ENCODE peak calls at places on chromosome 13, in four cellular contexts. I, B, Q and Y are unnamed samples.
A peak's percentile ranks its signal among the peaks of the same experiment; 100 is the strongest.

GRCh38 chr13:61414686-61415664 is 674 bp downstream of the PCDH20 start:
- DNase-seq in B (no peak), I (no peak), Q (no peak), Y (peak; percentile 4)

GRCh38 chr13:32471187-32471922 is 43.4 kb upstream of the N4BP2L1 start:
- DNase-seq in Q (no peak), B (peak; percentile 52), I (peak; percentile 67), Y (no peak)

GRCh38 chr13:87259479-87260083 is 411.6 kb upstream of the SLITRK5 start:
- DNase-seq in I (no peak), B (no peak), Q (no peak), Y (no peak)

GRCh38 chr13:20360835-20361412 is 128.8 kb upstream of the GJB6 start:
- DNase-seq in B (no peak), I (no peak), Q (no peak), Y (no peak)

GRCh38 chr13:25187596-25187995 is 15.5 kb upstream of the AMER2 start:
- DNase-seq in B (no peak), Q (no peak), I (no peak), Y (no peak)

GRCh38 chr13:35388979-35389378 is 87.5 kb downstream of the MAB21L1 start:
- DNase-seq in B (no peak), I (peak; percentile 3), Q (no peak), Y (peak; percentile 87)

GRCh38 chr13:98308525-98308911 is 131.4 kb upstream of the RNF113B start:
- DNase-seq in Q (no peak), I (no peak), B (no peak), Y (no peak)

GRCh38 chr13:102978168-102978567 is 88.0 kb downstream of the SLC10A2 start:
- DNase-seq in B (no peak), Q (no peak), I (no peak), Y (no peak)

GRCh38 chr13:22027561-22027960 is 356.7 kb downstream of the FGF9 start:
- DNase-seq in Q (no peak), I (no peak), B (no peak), Y (no peak)

GRCh38 chr13:112821340-112822055 is 131.7 kb downstream of the ATP11A start:
- DNase-seq in B (no peak), I (peak; percentile 9), Q (no peak), Y (no peak)

GRCh38 chr13:70370924-70371323 is 262.7 kb upstream of the KLHL1 start:
- DNase-seq in Q (no peak), I (no peak), B (no peak), Y (no peak)

GRCh38 chr13:92460479-92460878 is 766.1 kb upstream of the GPC6 start:
- DNase-seq in B (no peak), I (no peak), Q (no peak), Y (no peak)

GRCh38 chr13:105665284-105665683 is 870.2 kb downstream of the EFNB2 start:
- DNase-seq in Q (no peak), B (no peak), I (peak; percentile 54), Y (no peak)

GRCh38 chr13:57666554-57666953 is 35.0 kb downstream of the PCDH17 start:
- DNase-seq in B (no peak), Q (no peak), I (no peak), Y (no peak)

GRCh38 chr13:38900188-38900587 is 90.4 kb downstream of the STOML3 start:
- DNase-seq in Q (no peak), B (peak; percentile 7), I (no peak), Y (no peak)

GRCh38 chr13:21111546-21111945 is 50.2 kb upstream of the LATS2 start:
- DNase-seq in Q (no peak), B (no peak), I (no peak), Y (no peak)

GRCh38 chr13:113393572-113394503 is 29.9 kb upstream of the GRTP1 start:
- DNase-seq in Q (peak; percentile 1), I (peak; percentile 59), B (peak; percentile 78), Y (peak; percentile 61)

GRCh38 chr13:65926750-65927171 is 1303.4 kb downstream of the PCDH9 start:
- DNase-seq in I (no peak), Q (no peak), B (peak; percentile 3), Y (no peak)

GRCh38 chr13:107531816-107532215 is 683.5 kb downstream of the LIG4 start:
- DNase-seq in B (no peak), Q (no peak), I (no peak), Y (no peak)

GRCh38 chr13:32165791-32166190 is 134.2 kb downstream of the FRY start:
- DNase-seq in Q (no peak), B (no peak), I (no peak), Y (no peak)

GRCh38 chr13:103663996-103664395 is 597.8 kb upstream of the SLC10A2 start:
- DNase-seq in I (no peak), B (no peak), Q (no peak), Y (no peak)

GRCh38 chr13:41603917-41604316 is 146.6 kb downstream of the RGCC start:
- DNase-seq in Q (no peak), I (peak; percentile 78), B (peak; percentile 12), Y (peak; percentile 69)

GRCh38 chr13:26497991-26498423 is 59.5 kb upstream of the WASF3 start:
- DNase-seq in B (no peak), I (peak; percentile 96), Q (no peak), Y (peak; percentile 49)

GRCh38 chr13:92613921-92614320 is 612.7 kb upstream of the GPC6 start:
- DNase-seq in B (no peak), Q (no peak), I (no peak), Y (no peak)

GRCh38 chr13:97948041-97948440 is 5.4 kb upstream of the IPO5 start:
- DNase-seq in Q (no peak), I (peak; percentile 35), B (no peak), Y (no peak)

GRCh38 chr13:113754691-113755090 is 4.3 kb upstream of the TMEM255B start:
- DNase-seq in I (no peak), B (no peak), Q (no peak), Y (no peak)

GRCh38 chr13:50692396-50692915 is 151.0 kb downstream of the DLEU7 start:
- DNase-seq in I (no peak), B (no peak), Q (no peak), Y (no peak)

GRCh38 chr13:50690020-50690419 is 153.5 kb downstream of the DLEU7 start:
- DNase-seq in Q (no peak), B (no peak), I (no peak), Y (no peak)

GRCh38 chr13:50693755-50694154 is 149.7 kb downstream of the DLEU7 start:
- DNase-seq in Q (no peak), B (no peak), I (no peak), Y (no peak)

GRCh38 chr13:50691176-50691681 is 152.3 kb downstream of the DLEU7 start:
- DNase-seq in I (no peak), Q (no peak), B (no peak), Y (peak; percentile 41)

DNA sequence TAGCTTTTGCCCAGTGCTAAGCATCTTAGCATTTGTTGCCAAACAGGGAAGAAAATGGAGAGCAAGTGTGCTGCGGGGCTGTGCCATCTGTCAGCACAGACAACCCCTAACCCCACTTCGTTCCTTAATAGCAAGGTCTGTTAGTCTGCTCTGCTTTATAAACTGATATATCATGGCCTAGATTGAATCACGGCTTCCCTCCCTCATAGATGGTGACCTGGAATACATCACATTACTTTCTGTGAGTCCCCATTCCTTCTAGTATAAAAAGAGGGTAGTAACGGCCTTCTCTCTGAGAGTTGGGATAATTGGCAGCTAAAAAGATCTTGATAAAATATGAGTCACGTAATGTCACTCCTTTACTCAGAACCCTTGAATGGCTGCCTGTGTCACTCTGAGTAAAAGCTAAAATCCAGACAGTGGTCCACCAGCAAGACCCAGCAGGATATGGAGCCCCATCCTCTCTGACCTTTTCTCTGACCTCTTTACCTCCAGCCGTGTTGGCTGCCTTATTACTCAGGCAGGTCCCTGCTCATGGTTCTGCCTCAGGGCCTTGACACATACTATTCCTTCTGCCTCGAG is 151.7 kb downstream of the DLEU7 start:
- DNase-seq in B (peak; percentile 7), I (no peak), Q (no peak), Y (no peak)
- TF ChIP-seq FOS in B (no peak), I (no peak), Q (no peak), Y (peak; percentile 15)

GRCh38 chr13:52845334-52845761 is 3.1 kb downstream of the PCDH8 start:
- DNase-seq in B (no peak), I (no peak), Q (no peak), Y (no peak)
- H3K4me2 ChIP-seq in B (no peak overlapping the region), I (no peak overlapping the region), Q (no peak overlapping the region), Y (no peak overlapping the region)

GRCh38 chr13:110869805-110870706 is 44.8 kb downstream of the ANKRD10 start:
- DNase-seq in Q (no peak), I (peak; percentile 100), B (peak; percentile 85), Y (peak; percentile 99)
- TF ChIP-seq CTCF in Q (no peak), I (no peak), B (no peak), Y (no peak)

GRCh38 chr13:90500569-90500968 is 846.9 kb upstream of the MIR17HG start:
- DNase-seq in Q (no peak), B (no peak), I (no peak), Y (no peak)

GRCh38 chr13:90502143-90502542 is 845.3 kb upstream of the MIR17HG start:
- DNase-seq in I (no peak), B (no peak), Q (no peak), Y (no peak)

GRCh38 chr13:90498816-90499215 is 848.7 kb upstream of the MIR17HG start:
- DNase-seq in Q (no peak), I (no peak), B (no peak), Y (no peak)

GRCh38 chr13:90498096-90498495 is 849.4 kb upstream of the MIR17HG start:
- DNase-seq in B (no peak), I (no peak), Q (no peak), Y (no peak)

GRCh38 chr13:90502762-90503161 is 844.7 kb upstream of the MIR17HG start:
- DNase-seq in Q (no peak), B (no peak), I (no peak), Y (no peak)
- TF ChIP-seq FOS in Q (no peak), B (no peak), I (no peak), Y (no peak)

DNA sequence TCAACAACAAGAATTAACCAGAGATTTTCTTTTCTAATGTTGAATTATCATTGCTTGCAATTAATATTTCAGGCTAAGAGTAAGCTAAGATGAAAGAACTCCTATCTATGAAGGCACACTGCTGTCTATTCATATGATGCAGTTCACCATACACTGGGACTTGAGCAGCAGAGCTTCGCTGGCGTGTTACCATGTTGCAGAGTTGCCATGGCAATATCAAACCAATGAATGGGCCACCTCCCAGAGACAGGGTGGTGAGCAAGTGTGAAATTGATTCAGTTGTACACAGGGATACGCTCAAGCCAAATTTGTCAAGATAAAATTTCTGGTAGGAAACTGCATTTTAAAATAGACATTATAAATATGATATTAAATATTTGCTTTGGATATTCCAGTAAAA is 69.3 kb upstream of the MYO16 start:
- DNase-seq in B (no peak), Q (no peak), I (no peak), Y (no peak)
- H3K4me2 ChIP-seq in B (no peak overlapping the region), Q (no peak overlapping the region), I (no peak overlapping the region), Y (no peak overlapping the region)